ENCODE peak calls at places on chromosomes 16 and 17, in eight cellular contexts. U is heart right ventricle; M is amniotic stem cell; A is T47D; Q is NCI-H1694 treated with DMSO at 0.1 percent for 48 hours; D is stimulated activated CD8-positive, alpha-beta memory T cell treated with anti-CD3 and anti-CD28 coated beads, Interleukin-4, amount 100 ng/mL, for 4 hours; W is substantia nigra; C is T-helper 2 cell. R is an unnamed sample.

GRCh38 chr17:42675984-42676423 is 790 bp downstream of the PLEKHH3 start:
- DNase-seq in D (no peak), U (peak), A (peak), Q (no peak), W (no peak), C (no peak), M (peak), R (no peak)

GRCh38 chr16:52597073-52597771 is 50.3 kb upstream of the TOX3 start:
- DNase-seq in Q (no peak), W (no peak), C (no peak), U (no peak), D (no peak), A (no peak), M (no peak), R (no peak)

GRCh38 chr16:1398826-1399581 is 15.5 kb downstream of the UNKL start:
- DNase-seq in D (no peak), U (no peak), M (no peak), W (no peak), C (no peak), Q (no peak), A (no peak), R (no peak)

GRCh38 chr16:57479422-57480126 is 6.7 kb downstream of the DOK4 start:
- DNase-seq in W (no peak), C (no peak), Q (peak), U (peak), A (no peak), D (no peak), M (no peak), R (no peak)

GRCh38 chr17:16942141-16943031 is 29.5 kb downstream of the TNFRSF13B start:
- DNase-seq in W (no peak), M (no peak), Q (no peak), C (no peak), A (no peak), U (no peak), D (no peak), R (no peak)

GRCh38 chr17:81401727-81402529 is 6.7 kb downstream of the BAHCC1 start:
- DNase-seq in Q (no peak), A (no peak), C (no peak), U (peak), M (no peak), W (no peak), D (no peak), R (no peak)

GRCh38 chr16:69555437-69555836 is 10.3 kb upstream of the NFAT5 start:
- DNase-seq in W (no peak), A (no peak), D (no peak), C (no peak), Q (no peak), U (no peak), M (no peak), R (no peak)

GRCh38 chr16:27326738-27327585 is 13.2 kb downstream of the IL4R start:
- DNase-seq in W (no peak), C (no peak), M (peak), A (no peak), D (no peak), Q (no peak), U (peak), R (no peak)

GRCh38 chr16:47196457-47196856 is 52.7 kb upstream of the NETO2 start:
- DNase-seq in U (no peak), C (no peak), A (no peak), M (no peak), W (no peak), Q (no peak), D (no peak), R (no peak)

GRCh38 chr17:15945493-15946209 is 721 bp downstream of the ADORA2B start:
- DNase-seq in M (no peak), W (no peak), U (peak), Q (no peak), D (peak), A (no peak), C (no peak), R (no peak)

GRCh38 chr17:8877984-8878383 is 10.5 kb upstream of the PIK3R6 start:
- DNase-seq in M (no peak), Q (no peak), C (no peak), D (no peak), W (no peak), A (no peak), U (no peak), R (no peak)

GRCh38 chr17:80437532-80437931 is 22.6 kb downstream of the ENDOV start:
- DNase-seq in M (no peak), D (no peak), A (no peak), U (no peak), Q (no peak), W (no peak), C (no peak), R (no peak)

GRCh38 chr17:64275016-64275415 is 12.0 kb upstream of the TEX2 start:
- DNase-seq in U (no peak), W (no peak), M (no peak), C (no peak), D (no peak), Q (no peak), A (no peak), R (no peak)

GRCh38 chr17:909642-910323 is 69.8 kb downstream of the NXN start:
- DNase-seq in Q (no peak), U (no peak), D (no peak), A (no peak), W (no peak), C (no peak), M (no peak), R (no peak)

GRCh38 chr16:70749006-70749678 is 51.8 kb downstream of the VAC14 start:
- DNase-seq in D (no peak), M (no peak), W (no peak), U (no peak), A (no peak), C (no peak), Q (no peak), R (peak)

GRCh38 chr17:9402590-9403199 is 172.9 kb downstream of the STX8 start:
- DNase-seq in Q (peak), U (no peak), D (no peak), A (no peak), W (no peak), M (no peak), C (no peak), R (no peak)

GRCh38 chr16:88633684-88634140 is 4.7 kb upstream of the IL17C start:
- DNase-seq in W (no peak), C (peak), A (no peak), Q (no peak), U (peak), D (peak), M (no peak), R (no peak)

GRCh38 chr17:17304521-17304985 is 1.4 kb downstream of the NT5M start:
- DNase-seq in W (no peak), C (no peak), Q (no peak), M (no peak), D (no peak), A (no peak), U (no peak), R (no peak)

GRCh38 chr17:21674242-21674731 is 18.0 kb upstream of the KCNJ18 start:
- DNase-seq in Q (no peak), A (no peak), C (no peak), W (no peak), M (no peak), U (no peak), D (no peak), R (no peak)

GRCh38 chr17:10261098-10261497 is 62.7 kb upstream of the GAS7 start:
- DNase-seq in A (no peak), W (no peak), U (no peak), M (no peak), Q (no peak), C (no peak), D (no peak), R (no peak)

GRCh38 chr17:60165976-60166375 is 16.2 kb downstream of the CA4 start:
- DNase-seq in C (no peak), U (no peak), A (no peak), W (no peak), M (no peak), Q (no peak), D (no peak), R (no peak)

GRCh38 chr16:66127459-66128362 is 238.8 kb upstream of the CDH5 start:
- DNase-seq in M (no peak), U (peak), W (no peak), A (no peak), D (no peak), C (no peak), Q (no peak), R (no peak)

GRCh38 chr17:28227278-28228108 is 91.5 kb upstream of the TMEM97 start:
- DNase-seq in A (peak), W (no peak), D (no peak), M (no peak), Q (no peak), C (no peak), U (peak), R (no peak)

R was measured in anterior cingulate cortex.